ENCODE peak calls at places on chromosomes 6 and 20, in six cellular contexts. F is keratinocyte, J is neural progenitor cell, Q is dorsolateral prefrontal cortex, W is right atrium auricular region, M is esophagus squamous epithelium. A is an unnamed sample.

GRCh38 chr6:148329568-148330299 is 12.9 kb upstream of the SASH1 start:
- DNase-seq in Q (no peak), M (no peak), W (no peak), F (no peak), J (no peak), A (no peak)

GRCh38 chr6:13044390-13044789 is 283.9 kb downstream of the TBC1D7 start:
- DNase-seq in J (no peak), Q (no peak), M (no peak), W (no peak), F (peak), A (peak)

GRCh38 chr20:2141592-2142575 is 40.3 kb downstream of the STK35 start:
- DNase-seq in W (no peak), M (no peak), F (no peak), Q (no peak), J (no peak), A (no peak)

GRCh38 chr6:121663292-121663691 is 227.8 kb downstream of the GJA1 start:
- DNase-seq in J (no peak), W (no peak), Q (no peak), F (no peak), M (no peak), A (no peak)

GRCh38 chr20:35443003-35443402 is 5.0 kb upstream of the GDF5 start:
- DNase-seq in Q (no peak), M (no peak), W (no peak), J (no peak), F (no peak), A (no peak)

GRCh38 chr6:145963216-145964068 is 716 bp downstream of the SHPRH start:
- DNase-seq in J (peak), Q (peak), M (peak), F (no peak), W (peak), A (peak)

GRCh38 chr20:14672066-14672465 is 334.7 kb upstream of the FLRT3 start:
- DNase-seq in F (no peak), J (no peak), W (no peak), M (no peak), Q (no peak), A (no peak)

GRCh38 chr6:167247814-167248595 is 43.1 kb upstream of the UNC93A start:
- DNase-seq in J (no peak), W (no peak), Q (no peak), F (no peak), M (no peak), A (no peak)

GRCh38 chr6:119346450-119346849 is 3.1 kb downstream of the MAN1A1 start:
- DNase-seq in F (no peak), W (no peak), M (no peak), J (no peak), Q (no peak), A (no peak)

GRCh38 chr6:124622351-124622750 is 339.9 kb upstream of the RNF217 start:
- DNase-seq in M (no peak), F (no peak), W (no peak), Q (no peak), J (no peak), A (no peak)

GRCh38 chr20:50645253-50646068 is 45.9 kb downstream of the RIPOR3 start:
- DNase-seq in W (no peak), M (no peak), J (peak), F (peak), Q (no peak), A (peak)

GRCh38 chr6:150324044-150324443 is 44.8 kb upstream of the IYD start:
- DNase-seq in W (no peak), J (no peak), M (no peak), Q (no peak), F (no peak), A (no peak)

GRCh38 chr6:170067923-170068360 is 222.9 kb downstream of the DLL1 start:
- DNase-seq in M (no peak), F (no peak), Q (peak), W (no peak), J (no peak), A (no peak)

GRCh38 chr6:168363811-168364792 is 44.5 kb upstream of the DACT2 start:
- DNase-seq in W (no peak), Q (no peak), M (no peak), J (no peak), F (no peak), A (no peak)

GRCh38 chr6:13452346-13453171 is 34.8 kb downstream of the GFOD1 start:
- DNase-seq in F (no peak), Q (no peak), J (no peak), M (no peak), W (no peak), A (no peak)

GRCh38 chr6:120675886-120676285 is 658.4 kb downstream of the TBC1D32 start:
- DNase-seq in J (no peak), F (no peak), M (no peak), Q (no peak), W (no peak), A (no peak)

GRCh38 chr20:39271205-39271604 is 309.1 kb downstream of the DHX35 start:
- DNase-seq in F (no peak), Q (no peak), M (no peak), W (no peak), J (no peak), A (no peak)

GRCh38 chr6:166763606-166764472 is 136.8 kb upstream of the RPS6KA2 start:
- DNase-seq in W (no peak), F (no peak), M (no peak), Q (no peak), J (no peak), A (no peak)

GRCh38 chr20:25503946-25504345 is 81.4 kb downstream of the NINL start:
- DNase-seq in F (no peak), W (no peak), M (no peak), Q (no peak), J (no peak), A (no peak)

GRCh38 chr6:105545947-105546710 is 143.2 kb upstream of the PREP start:
- DNase-seq in M (no peak), F (no peak), W (no peak), Q (no peak), J (no peak), A (no peak)

GRCh38 chr6:121794630-121795029 is 359.2 kb downstream of the GJA1 start:
- DNase-seq in F (peak), M (no peak), Q (no peak), J (no peak), W (no peak), A (peak)

GRCh38 chr6:129902681-129903080 is 41.6 kb upstream of the TMEM244 start:
- DNase-seq in M (no peak), Q (no peak), F (no peak), W (no peak), J (no peak), A (no peak)
- H3K4me3 ChIP-seq in M (no peak), Q (no peak), F (no peak), W (no peak), J (no peak), A (no peak)

GRCh38 chr20:53161473-53161872 is 189.3 kb downstream of the TSHZ2 start:
- DNase-seq in F (no peak), J (no peak), M (no peak), W (no peak), Q (no peak), A (no peak)
- H3K27ac ChIP-seq in F (no peak), J (no peak), M (no peak), W (no peak), Q (no peak), A (no peak)

DNA sequence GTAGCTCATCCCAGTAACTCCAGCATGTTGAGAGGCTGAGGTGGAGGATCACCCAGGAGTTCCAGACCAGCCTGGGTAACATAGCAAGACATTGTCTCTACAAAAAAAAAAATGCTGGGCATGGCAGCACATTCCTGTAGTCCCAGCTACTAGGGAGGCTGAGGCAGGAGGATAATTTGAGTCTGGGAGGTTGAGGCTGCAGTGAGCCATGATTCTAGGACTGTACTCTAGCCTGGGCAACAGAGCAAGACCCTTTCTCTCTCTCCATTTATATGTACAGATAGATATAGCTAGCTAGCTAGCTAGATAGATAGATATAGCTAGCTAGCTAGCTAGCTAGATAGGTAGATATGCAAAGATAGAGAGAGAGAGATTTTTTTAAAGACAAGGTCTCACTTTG is 20.4 kb downstream of the ILRUN start:
- DNase-seq in J (no peak), W (no peak), F (no peak), M (no peak), Q (no peak), A (no peak)
- H3K4me3 ChIP-seq in J (no peak), W (no peak), F (no peak), M (no peak), Q (no peak), A (no peak)

DNA sequence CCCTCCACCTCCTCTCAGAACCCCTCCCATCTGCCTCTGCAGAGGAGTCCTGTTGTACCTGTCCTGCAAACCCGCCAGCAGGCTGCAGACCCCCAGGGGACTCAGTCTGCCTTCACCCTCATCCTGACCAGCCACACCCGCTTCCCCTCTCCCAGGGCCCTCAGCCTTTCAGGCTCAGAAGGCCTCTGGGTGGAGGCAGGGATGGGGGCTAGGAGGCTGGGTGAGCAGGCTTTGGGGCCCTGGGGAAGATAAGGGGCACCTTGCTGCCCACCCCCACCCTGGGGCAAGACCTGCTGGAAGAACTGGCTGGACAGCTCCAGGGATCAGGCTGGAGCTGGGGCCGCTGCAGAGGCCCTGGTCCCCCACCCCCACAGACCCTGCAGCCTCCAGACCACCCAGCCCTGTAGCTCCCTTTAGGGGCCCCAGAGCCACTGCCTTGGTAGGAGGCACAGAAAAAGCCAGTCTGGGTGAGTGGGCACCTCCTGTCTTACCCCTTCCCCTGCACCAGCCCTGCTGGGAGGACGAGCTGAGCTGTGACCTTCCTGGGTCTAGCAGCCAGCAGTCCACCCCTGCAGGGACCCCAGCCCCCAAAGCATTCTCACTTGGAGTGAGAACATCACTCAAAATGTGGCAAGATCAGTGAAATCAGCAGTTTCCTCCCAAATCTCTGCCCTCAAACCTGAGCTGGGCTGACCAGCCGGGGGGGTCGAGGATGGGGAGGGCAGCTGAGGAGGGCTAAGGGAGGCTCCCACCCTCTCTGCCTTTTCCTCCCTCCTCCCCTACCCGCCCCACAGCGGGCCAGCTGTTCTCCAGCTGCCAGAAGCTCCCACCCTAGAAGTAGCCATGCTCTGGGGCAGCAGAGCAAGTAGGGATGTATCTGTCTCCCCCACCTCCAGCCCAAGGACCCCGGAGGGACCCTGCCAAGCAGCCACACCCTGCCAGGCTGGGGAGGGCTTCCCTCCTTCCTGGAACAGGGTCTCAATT is 5.0 kb downstream of the TEAD3 start:
- DNase-seq in W (no peak), J (peak), M (no peak), Q (no peak), F (no peak), A (peak)
- H3K27ac ChIP-seq in W (peak), J (no peak), M (peak), Q (no peak), F (no peak), A (peak)

A was measured in SJCRH30.